ENCODE peak calls at places on chromosome 12, in five cellular contexts. One of them, this sample, is unnamed.

GRCh38 chr12:108622425-108622824 is 11.3 kb downstream of the SELPLG start:
- DNase-seq in body of pancreas: no peak
- DNase-seq in psoas muscle: peak
- DNase-seq in lower lobe of right lung: peak
- DNase-seq in aorta: no peak
- DNase-seq in this sample: no peak

GRCh38 chr12:132259364-132259871 is 70.0 kb downstream of the GALNT9 start:
- DNase-seq in psoas muscle: no peak
- DNase-seq in aorta: no peak
- DNase-seq in body of pancreas: no peak
- DNase-seq in lower lobe of right lung: no peak
- DNase-seq in this sample: no peak

GRCh38 chr12:100249936-100250335 is 16.9 kb downstream of the DEPDC4 start:
- DNase-seq in aorta: no peak
- DNase-seq in lower lobe of right lung: no peak
- DNase-seq in body of pancreas: no peak
- DNase-seq in psoas muscle: no peak
- DNase-seq in this sample: no peak

GRCh38 chr12:124370384-124370783 is 75.5 kb downstream of the RFLNA start:
- DNase-seq in psoas muscle: no peak
- DNase-seq in lower lobe of right lung: no peak
- DNase-seq in body of pancreas: no peak
- DNase-seq in aorta: no peak
- DNase-seq in this sample: no peak

GRCh38 chr12:98253207-98253606 is 262.2 kb upstream of the TMPO start:
- DNase-seq in body of pancreas: no peak
- DNase-seq in aorta: no peak
- DNase-seq in psoas muscle: no peak
- DNase-seq in lower lobe of right lung: no peak
- DNase-seq in this sample: no peak

GRCh38 chr12:77477907-77478533 is 352.7 kb upstream of the NAV3 start:
- DNase-seq in lower lobe of right lung: no peak
- DNase-seq in body of pancreas: no peak
- DNase-seq in aorta: no peak
- DNase-seq in psoas muscle: no peak
- DNase-seq in this sample: no peak

GRCh38 chr12:52380271-52380694 is 5.2 kb downstream of the KRT84 start:
- DNase-seq in lower lobe of right lung: peak
- DNase-seq in aorta: peak
- DNase-seq in body of pancreas: peak
- DNase-seq in psoas muscle: no peak
- DNase-seq in this sample: no peak

GRCh38 chr12:125606312-125606711 is 541.1 kb downstream of the AACS start:
- DNase-seq in psoas muscle: no peak
- DNase-seq in aorta: no peak
- DNase-seq in body of pancreas: no peak
- DNase-seq in lower lobe of right lung: no peak
- DNase-seq in this sample: no peak

GRCh38 chr12:85725991-85726390 is 110.2 kb downstream of the RASSF9 start:
- DNase-seq in aorta: no peak
- DNase-seq in psoas muscle: no peak
- DNase-seq in body of pancreas: no peak
- DNase-seq in lower lobe of right lung: no peak
- DNase-seq in this sample: no peak

GRCh38 chr12:114665411-114666181 is 18.4 kb downstream of the TBX3 start:
- DNase-seq in psoas muscle: no peak
- DNase-seq in lower lobe of right lung: no peak
- DNase-seq in body of pancreas: no peak
- DNase-seq in aorta: no peak
- DNase-seq in this sample: no peak

GRCh38 chr12:22287776-22288621 is 46.5 kb downstream of the ST8SIA1 start:
- DNase-seq in body of pancreas: no peak
- DNase-seq in lower lobe of right lung: no peak
- DNase-seq in aorta: no peak
- DNase-seq in psoas muscle: no peak
- DNase-seq in this sample: no peak

GRCh38 chr12:15532364-15532977 is 210.2 kb downstream of the PTPRO start:
- DNase-seq in body of pancreas: no peak
- DNase-seq in lower lobe of right lung: no peak
- DNase-seq in psoas muscle: no peak
- DNase-seq in aorta: no peak
- DNase-seq in this sample: no peak

GRCh38 chr12:49043856-49044258 is 16.7 kb downstream of the KMT2D start:
- DNase-seq in body of pancreas: peak
- DNase-seq in lower lobe of right lung: peak
- DNase-seq in aorta: peak
- DNase-seq in psoas muscle: peak
- DNase-seq in this sample: no peak

GRCh38 chr12:108117163-108117849 is 11.8 kb upstream of the WSCD2 start:
- DNase-seq in aorta: no peak
- DNase-seq in body of pancreas: no peak
- DNase-seq in lower lobe of right lung: no peak
- DNase-seq in psoas muscle: no peak
- DNase-seq in this sample: no peak

GRCh38 chr12:127685476-127686234 is 581.3 kb upstream of the TMEM132C start:
- DNase-seq in psoas muscle: no peak
- DNase-seq in lower lobe of right lung: no peak
- DNase-seq in body of pancreas: no peak
- DNase-seq in aorta: no peak
- DNase-seq in this sample: no peak

GRCh38 chr12:12007001-12007712 is 63.6 kb upstream of the BCL2L14 start:
- DNase-seq in psoas muscle: no peak
- DNase-seq in aorta: no peak
- DNase-seq in lower lobe of right lung: no peak
- DNase-seq in body of pancreas: no peak
- DNase-seq in this sample: no peak

GRCh38 chr12:123064356-123064755 is 83.9 kb downstream of the ARL6IP4 start:
- DNase-seq in lower lobe of right lung: peak
- DNase-seq in body of pancreas: no peak
- DNase-seq in aorta: peak
- DNase-seq in psoas muscle: peak
- DNase-seq in this sample: peak

GRCh38 chr12:93061414-93062099 is 132.5 kb upstream of the EEA1 start:
- DNase-seq in psoas muscle: no peak
- DNase-seq in body of pancreas: no peak
- DNase-seq in lower lobe of right lung: no peak
- DNase-seq in aorta: no peak
- DNase-seq in this sample: peak

GRCh38 chr12:25018146-25018545 is 69.2 kb upstream of the BCAT1 start:
- DNase-seq in psoas muscle: no peak
- DNase-seq in aorta: no peak
- DNase-seq in body of pancreas: no peak
- DNase-seq in lower lobe of right lung: no peak
- DNase-seq in this sample: no peak

GRCh38 chr12:15772405-15773018 is 16.7 kb downstream of the EPS8 start:
- DNase-seq in psoas muscle: no peak
- DNase-seq in aorta: no peak
- DNase-seq in body of pancreas: no peak
- DNase-seq in lower lobe of right lung: no peak
- DNase-seq in this sample: no peak

GRCh38 chr12:68222336-68222735 is 3.3 kb downstream of the IL26 start:
- DNase-seq in aorta: no peak
- DNase-seq in lower lobe of right lung: no peak
- DNase-seq in psoas muscle: no peak
- DNase-seq in body of pancreas: no peak
- DNase-seq in this sample: no peak

GRCh38 chr12:98373019-98373554 is 142.3 kb upstream of the TMPO start:
- DNase-seq in psoas muscle: no peak
- DNase-seq in lower lobe of right lung: no peak
- DNase-seq in aorta: no peak
- DNase-seq in body of pancreas: no peak
- DNase-seq in this sample: no peak

GRCh38 chr12:56808954-56809353 is 45.8 kb downstream of the HSD17B6 start:
- DNase-seq in aorta: no peak
- DNase-seq in body of pancreas: no peak
- DNase-seq in psoas muscle: no peak
- DNase-seq in lower lobe of right lung: no peak
- DNase-seq in this sample: no peak

GRCh38 chr12:30754383-30754749 is 385 bp downstream of the CAPRIN2 start:
- DNase-seq in body of pancreas: no peak
- DNase-seq in psoas muscle: no peak
- DNase-seq in aorta: no peak
- DNase-seq in lower lobe of right lung: no peak
- DNase-seq in this sample: no peak
- H3K27ac ChIP-seq in body of pancreas: peak
- H3K27ac ChIP-seq in psoas muscle: peak
- H3K27ac ChIP-seq in aorta: peak
- H3K27ac ChIP-seq in lower lobe of right lung: peak
- H3K27ac ChIP-seq in this sample: peak

GRCh38 chr12:482061-482460 is 22.3 kb downstream of the B4GALNT3 start:
- DNase-seq in lower lobe of right lung: no peak
- DNase-seq in body of pancreas: no peak
- DNase-seq in aorta: no peak
- DNase-seq in psoas muscle: no peak
- DNase-seq in this sample: no peak
- H3K27ac ChIP-seq in lower lobe of right lung: no peak
- H3K27ac ChIP-seq in body of pancreas: no peak
- H3K27ac ChIP-seq in aorta: peak
- H3K27ac ChIP-seq in psoas muscle: peak
- H3K27ac ChIP-seq in this sample: peak

DNA sequence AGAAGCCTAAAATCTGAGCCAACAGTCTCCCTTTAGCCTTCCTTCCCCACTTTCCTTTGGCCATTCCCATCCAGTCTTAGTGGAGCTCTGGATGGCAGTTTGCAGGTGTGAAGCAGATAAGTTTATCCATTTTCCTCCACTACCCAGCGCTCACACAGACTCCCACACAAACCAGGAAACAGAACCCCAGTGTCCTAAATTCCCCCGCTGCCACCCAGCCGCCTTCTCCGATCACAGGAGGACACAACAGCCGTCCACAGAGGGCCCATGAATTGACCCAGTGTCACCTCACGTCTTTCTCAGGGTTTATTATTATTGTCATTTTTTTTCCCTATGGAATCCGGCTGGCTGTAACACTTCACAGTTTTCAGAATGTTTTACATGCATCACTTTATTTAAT is 16.4 kb downstream of the CD9 start:
- DNase-seq in lower lobe of right lung: no peak
- DNase-seq in body of pancreas: no peak
- DNase-seq in psoas muscle: no peak
- DNase-seq in aorta: no peak
- DNase-seq in this sample: no peak
- H3K27ac ChIP-seq in lower lobe of right lung: peak
- H3K27ac ChIP-seq in body of pancreas: peak
- H3K27ac ChIP-seq in psoas muscle: peak
- H3K27ac ChIP-seq in aorta: peak
- H3K27ac ChIP-seq in this sample: peak

GRCh38 chr12:30462249-30462648 is 233.4 kb downstream of the IPO8 start:
- DNase-seq in psoas muscle: no peak
- DNase-seq in aorta: no peak
- DNase-seq in lower lobe of right lung: no peak
- DNase-seq in body of pancreas: no peak
- DNase-seq in this sample: no peak

GRCh38 chr12:30458453-30458852 is 237.2 kb downstream of the IPO8 start:
- DNase-seq in aorta: no peak
- DNase-seq in body of pancreas: no peak
- DNase-seq in psoas muscle: no peak
- DNase-seq in lower lobe of right lung: no peak
- DNase-seq in this sample: no peak

GRCh38 chr12:30463636-30464035 is 232.0 kb downstream of the IPO8 start:
- DNase-seq in body of pancreas: no peak
- DNase-seq in psoas muscle: no peak
- DNase-seq in lower lobe of right lung: no peak
- DNase-seq in aorta: no peak
- DNase-seq in this sample: no peak

GRCh38 chr12:30461011-30461670 is 234.5 kb downstream of the IPO8 start:
- DNase-seq in aorta: no peak
- DNase-seq in body of pancreas: no peak
- DNase-seq in lower lobe of right lung: no peak
- DNase-seq in psoas muscle: no peak
- DNase-seq in this sample: no peak

GRCh38 chr12:30457621-30458289 is 237.9 kb downstream of the IPO8 start:
- DNase-seq in lower lobe of right lung: no peak
- DNase-seq in body of pancreas: no peak
- DNase-seq in aorta: no peak
- DNase-seq in psoas muscle: no peak
- DNase-seq in this sample: no peak
- H3K27ac ChIP-seq in lower lobe of right lung: no peak
- H3K27ac ChIP-seq in body of pancreas: no peak
- H3K27ac ChIP-seq in aorta: no peak
- H3K27ac ChIP-seq in psoas muscle: no peak
- H3K27ac ChIP-seq in this sample: no peak

GRCh38 chr12:80643961-80644360 is 63.5 kb upstream of the MYF6 start:
- DNase-seq in body of pancreas: no peak
- DNase-seq in aorta: no peak
- DNase-seq in lower lobe of right lung: no peak
- DNase-seq in psoas muscle: no peak
- DNase-seq in this sample: no peak

DNA sequence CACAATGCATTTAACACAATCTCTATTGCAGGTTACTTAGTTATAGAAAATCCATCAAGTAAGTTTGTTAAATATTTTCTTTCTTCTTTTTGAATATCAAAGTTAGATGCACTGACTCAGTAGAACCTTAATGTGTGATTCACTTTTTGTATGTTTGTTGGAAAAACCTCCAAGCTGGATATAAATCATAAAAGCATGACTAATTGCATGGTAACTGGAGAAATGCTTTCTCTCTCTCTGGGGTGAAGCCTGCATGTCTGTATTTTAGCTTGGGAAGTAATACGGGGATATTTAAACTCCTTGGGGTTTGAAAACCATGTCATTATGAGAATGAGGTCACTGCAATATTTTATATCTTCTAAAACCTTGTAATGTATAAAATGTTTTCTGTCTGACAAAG is 58.6 kb upstream of the MYF6 start:
- DNase-seq in aorta: no peak
- DNase-seq in body of pancreas: no peak
- DNase-seq in lower lobe of right lung: no peak
- DNase-seq in psoas muscle: no peak
- DNase-seq in this sample: no peak
- H3K27ac ChIP-seq in aorta: no peak
- H3K27ac ChIP-seq in body of pancreas: no peak
- H3K27ac ChIP-seq in lower lobe of right lung: no peak
- H3K27ac ChIP-seq in psoas muscle: no peak
- H3K27ac ChIP-seq in this sample: no peak